ENCODE peak calls at places on chromosomes 16 and 17, in five cellular contexts. E, S, I, U and V are unnamed samples.

GRCh38 chr17:75684249-75684648 is 17.1 kb downstream of the SAP30BP start:
- DNase-seq in E (no peak), S (no peak), I (peak), U (no peak), V (no peak)

GRCh38 chr17:50133769-50134099 is 3.8 kb upstream of the SAMD14 start:
- DNase-seq in E (no peak), S (peak), I (no peak), U (no peak), V (no peak)

GRCh38 chr17:59607817-59608403 is 11.8 kb upstream of the CLTC start:
- DNase-seq in E (no peak), S (no peak), I (no peak), U (no peak), V (peak)

GRCh38 chr17:67526700-67527099 is 149.6 kb downstream of the PITPNC1 start:
- DNase-seq in E (no peak), S (no peak), I (no peak), U (no peak), V (no peak)

GRCh38 chr17:34626141-34626681 is 46.8 kb downstream of the TMEM132E start:
- DNase-seq in E (no peak), S (no peak), I (no peak), U (no peak), V (peak)

GRCh38 chr17:64223283-64223682 is 39.8 kb downstream of the TEX2 start:
- DNase-seq in E (no peak), S (no peak), I (no peak), U (no peak), V (no peak)

GRCh38 chr16:86211800-86212199 is 298.5 kb upstream of the FOXF1 start:
- DNase-seq in E (no peak), S (no peak), I (no peak), U (no peak), V (no peak)

GRCh38 chr16:87853411-87854052 is 15.8 kb downstream of the SLC7A5 start:
- DNase-seq in E (peak), S (peak), I (peak), U (peak), V (peak)

GRCh38 chr16:85329059-85329812 is 217.0 kb upstream of the CIBAR2 start:
- DNase-seq in E (no peak), S (no peak), I (peak), U (no peak), V (peak)

GRCh38 chr16:10939649-10940206 is 2.5 kb downstream of the DEXI start:
- DNase-seq in E (no peak), S (no peak), I (no peak), U (peak), V (no peak)

GRCh38 chr17:73960469-73960868 is 243.0 kb upstream of the RPL38 start:
- DNase-seq in E (no peak), S (no peak), I (no peak), U (no peak), V (no peak)

GRCh38 chr17:16973760-16974540 is 2.0 kb upstream of the TNFRSF13B start:
- DNase-seq in E (no peak), S (no peak), I (no peak), U (no peak), V (no peak)

GRCh38 chr17:46978489-46979022 is 497 bp downstream of the RPRML start:
- DNase-seq in E (no peak), S (no peak), I (no peak), U (no peak), V (no peak)

GRCh38 chr16:31428638-31429247 is 583 bp upstream of the COX6A2 start:
- DNase-seq in E (no peak), S (no peak), I (no peak), U (no peak), V (no peak)

GRCh38 chr17:70478883-70479282 is 309.6 kb downstream of the KCNJ2 start:
- DNase-seq in E (peak), S (peak), I (no peak), U (no peak), V (no peak)

GRCh38 chr16:7363397-7364053 is 30.9 kb downstream of the RBFOX1 start:
- DNase-seq in E (peak), S (peak), I (no peak), U (no peak), V (no peak)

GRCh38 chr16:69500496-69500895 is 65.3 kb upstream of the NFAT5 start:
- DNase-seq in E (no peak), S (no peak), I (no peak), U (no peak), V (no peak)

DNA sequence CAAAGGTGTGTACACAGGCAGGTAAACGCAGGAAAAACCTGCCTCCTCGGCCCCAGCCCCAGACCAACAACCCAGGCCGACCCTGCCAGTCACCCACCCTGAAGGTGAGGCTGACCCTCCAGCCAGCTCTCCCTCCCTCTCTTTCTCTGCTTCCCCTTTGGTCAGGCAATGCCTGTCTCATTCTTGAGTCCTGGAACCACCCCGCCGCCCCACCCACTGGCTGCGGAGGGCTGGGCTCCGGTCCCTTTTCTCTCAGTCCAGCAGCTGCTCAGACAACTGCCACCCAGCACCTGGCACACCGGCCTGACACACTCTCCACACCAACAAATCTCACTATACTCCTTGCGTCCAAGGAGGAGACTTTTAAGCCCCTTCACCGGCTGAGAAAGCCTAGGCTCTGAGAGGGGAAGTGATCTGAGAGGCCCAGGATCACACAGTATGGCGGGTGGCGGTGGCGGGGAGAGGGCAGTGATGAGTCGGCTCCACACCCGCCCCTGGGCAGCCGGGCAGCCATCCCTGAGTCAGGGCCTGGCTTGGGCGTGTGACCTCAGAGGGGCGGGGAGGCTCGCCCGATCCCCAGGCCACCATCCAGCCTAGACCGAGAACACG is 687 bp downstream of the FLII start:
- DNase-seq in E (peak), S (peak), I (peak), U (peak), V (peak)
- TF ChIP-seq CTCF in E (no peak), S (peak), I (no peak), U (no peak), V (no peak)

GRCh38 chr17:45227101-45227591 is 5.5 kb downstream of the FMNL1 start:
- DNase-seq in E (no peak), S (peak), I (no peak), U (no peak), V (peak)
- H3K4me3 ChIP-seq in E (peak), S (peak), I (no peak), U (no peak), V (no peak)

GRCh38 chr17:29612094-29612403 is 10.7 kb downstream of the CORO6 start:
- DNase-seq in E (no peak), S (no peak), I (no peak), U (no peak), V (no peak)

GRCh38 chr17:29612404-29613370 is 10.0 kb downstream of the CORO6 start:
- DNase-seq in E (no peak), S (peak), I (no peak), U (no peak), V (no peak)

GRCh38 chr17:29613856-29614255 is 8.9 kb downstream of the CORO6 start:
- DNase-seq in E (no peak), S (peak), I (no peak), U (no peak), V (no peak)

GRCh38 chr17:29614345-29615047 is 8.2 kb downstream of the CORO6 start:
- DNase-seq in E (no peak), S (peak), I (no peak), U (no peak), V (no peak)

GRCh38 chr17:29613371-29613837 is 9.3 kb downstream of the CORO6 start:
- DNase-seq in E (peak), S (peak), I (peak), U (peak), V (peak)
- TF ChIP-seq CTCF in E (peak), S (peak), I (peak), U (peak), V (peak)

GRCh38 chr17:58412910-58413630 is 4.3 kb downstream of the RNF43 start:
- DNase-seq in E (no peak), S (no peak), I (no peak), U (no peak), V (peak)
- H3K4me3 ChIP-seq in E (peak), S (no peak), I (no peak), U (peak), V (no peak)

GRCh38 chr17:38606646-38607611 is 1.2 kb upstream of the SRCIN1 start:
- DNase-seq in E (peak), S (peak), I (no peak), U (no peak), V (no peak)

GRCh38 chr17:38611872-38612376 is 6.2 kb upstream of the SRCIN1 start:
- DNase-seq in E (no peak), S (no peak), I (no peak), U (no peak), V (no peak)

GRCh38 chr17:38611070-38611786 is 5.5 kb upstream of the SRCIN1 start:
- DNase-seq in E (no peak), S (peak), I (no peak), U (no peak), V (no peak)

GRCh38 chr17:38608648-38609047 is 2.9 kb upstream of the SRCIN1 start:
- DNase-seq in E (no peak), S (peak), I (no peak), U (peak), V (no peak)

DNA sequence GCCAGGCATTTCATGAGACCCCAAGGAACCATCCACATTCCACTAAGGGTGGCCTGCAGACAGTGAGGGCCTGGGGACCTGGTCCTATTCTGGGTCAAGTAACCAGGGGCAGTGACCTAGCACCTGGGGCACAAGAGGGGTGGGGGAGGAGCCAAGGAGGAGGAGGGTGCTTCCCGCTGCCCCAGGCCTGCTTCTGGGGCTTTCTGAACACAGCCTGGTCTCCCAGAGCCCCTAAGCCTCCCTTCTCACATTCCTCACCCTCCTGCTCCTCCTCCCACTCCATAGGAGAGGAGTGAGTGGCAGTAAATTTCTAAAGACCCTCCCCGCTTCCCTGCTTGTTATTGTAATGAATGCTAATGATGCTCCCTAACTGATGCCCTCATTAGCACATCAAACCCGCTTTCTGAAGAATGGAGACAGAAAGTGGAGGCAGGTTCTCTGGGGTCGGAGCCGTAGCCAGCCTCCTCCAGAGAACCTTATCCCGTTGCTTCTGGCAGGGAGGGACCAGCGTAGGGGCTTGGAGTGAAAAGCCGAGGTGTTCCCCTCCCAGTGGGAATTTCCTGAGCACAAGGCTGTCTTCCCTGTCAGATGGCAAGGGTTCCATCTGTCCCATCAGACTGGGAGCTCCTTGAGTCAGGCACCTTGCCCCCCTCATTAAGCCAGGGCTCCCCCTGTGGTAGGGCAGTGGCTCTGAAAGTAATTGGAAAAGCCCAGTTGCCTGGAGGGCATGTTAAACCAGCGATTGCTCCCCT is 3.7 kb upstream of the SRCIN1 start:
- DNase-seq in E (no peak), S (peak), I (no peak), U (no peak), V (no peak)
- TF ChIP-seq CTCF in E (no peak), S (no peak), I (peak), U (no peak), V (peak)

GRCh38 chr17:29687601-29688000 is 64.9 kb upstream of the CORO6 start:
- DNase-seq in E (no peak), S (no peak), I (no peak), U (no peak), V (no peak)

GRCh38 chr17:29683481-29683880 is 60.8 kb upstream of the CORO6 start:
- DNase-seq in E (no peak), S (no peak), I (no peak), U (no peak), V (no peak)

GRCh38 chr17:29682054-29682453 is 59.3 kb upstream of the CORO6 start:
- DNase-seq in E (no peak), S (no peak), I (no peak), U (no peak), V (peak)

GRCh38 chr17:29686998-29687397 is 64.3 kb upstream of the CORO6 start:
- DNase-seq in E (no peak), S (no peak), I (no peak), U (no peak), V (no peak)

GRCh38 chr17:29682987-29683386 is 60.3 kb upstream of the CORO6 start:
- DNase-seq in E (no peak), S (no peak), I (no peak), U (no peak), V (no peak)
- H3K4me3 ChIP-seq in E (no peak), S (no peak), I (no peak), U (no peak), V (no peak)

GRCh38 chr16:3879887-3880564 is 487 bp downstream of the CREBBP start:
- DNase-seq in E (peak), S (peak), I (peak), U (peak), V (peak)
- TF ChIP-seq CTCF in E (peak), S (peak), I (peak), U (no peak), V (peak)

GRCh38 chr17:62780951-62781350 is 27.2 kb downstream of the MARCHF10 start:
- DNase-seq in E (no peak), S (no peak), I (no peak), U (no peak), V (peak)

GRCh38 chr17:62780273-62780672 is 27.8 kb downstream of the MARCHF10 start:
- DNase-seq in E (peak), S (peak), I (no peak), U (peak), V (no peak)

GRCh38 chr17:62781826-62782225 is 26.3 kb downstream of the MARCHF10 start:
- DNase-seq in E (no peak), S (no peak), I (peak), U (no peak), V (peak)

GRCh38 chr17:62782730-62783260 is 25.3 kb downstream of the MARCHF10 start:
- DNase-seq in E (no peak), S (no peak), I (no peak), U (no peak), V (no peak)

GRCh38 chr17:62781356-62781755 is 26.8 kb downstream of the MARCHF10 start:
- DNase-seq in E (no peak), S (no peak), I (no peak), U (no peak), V (peak)
- H3K4me3 ChIP-seq in E (no peak), S (no peak), I (no peak), U (no peak), V (no peak)

DNA sequence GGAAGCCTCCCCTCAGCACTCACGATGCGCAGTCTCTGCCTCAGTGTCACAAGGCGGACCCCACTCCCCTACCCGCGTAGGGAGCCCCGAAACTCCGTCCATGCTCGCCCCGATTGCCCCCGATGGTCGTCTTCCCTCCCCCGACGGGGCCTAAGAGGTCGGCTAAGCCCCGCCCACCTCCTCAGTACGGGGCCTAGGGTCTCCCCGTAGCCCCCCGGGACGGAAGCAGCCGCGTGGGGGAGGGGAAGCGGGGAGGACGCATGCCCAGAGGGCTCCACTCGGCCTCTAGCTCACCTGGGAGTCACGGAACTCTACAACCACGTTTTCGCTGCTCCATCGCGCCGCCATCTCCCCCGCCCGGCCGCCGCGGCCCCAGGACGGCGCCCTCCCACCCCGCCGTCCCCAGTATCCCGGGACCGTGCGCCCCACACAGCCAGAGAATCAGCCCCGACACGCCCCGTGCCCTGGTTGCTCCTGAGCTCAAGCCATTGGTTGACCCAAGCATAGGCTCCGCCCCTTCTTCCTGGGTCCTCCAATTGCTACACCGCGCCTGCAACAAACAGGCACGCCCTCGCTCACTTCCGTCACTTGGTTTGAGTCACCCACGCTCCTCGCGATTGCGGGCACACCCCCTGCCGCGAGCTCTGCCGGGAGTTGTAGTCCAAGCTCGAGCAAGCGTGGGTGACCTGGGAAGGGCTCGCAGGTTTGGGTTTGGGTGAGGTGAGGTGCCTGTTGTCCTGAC is at the start of gene WDR59:
- DNase-seq in E (peak), S (peak), I (peak), U (peak), V (peak)
- TF ChIP-seq CTCF in E (no peak), S (no peak), I (no peak), U (no peak), V (no peak)